ENCODE peak calls at places on chromosomes 4 and X, in four cellular contexts. T is PC-3, O is suprapubic skin, Z is uterus. U is an unnamed sample.

GRCh38 chr4:87911252-87911774 is 64.2 kb upstream of the SPP1 start:
- DNase-seq in O (no peak), T (no peak), Z (no peak), U (no peak)

GRCh38 chr4:25158817-25159216 is 1.4 kb downstream of the SEPSECS start:
- DNase-seq in Z (no peak), O (no peak), T (peak), U (no peak)

GRCh38 chrX:123803331-123803983 is 56.4 kb upstream of the XIAP start:
- DNase-seq in T (peak), Z (no peak), O (no peak), U (no peak)

GRCh38 chrX:17689971-17690409 is 47.3 kb upstream of the SCML1 start:
- DNase-seq in O (no peak), Z (peak), T (peak), U (no peak)

GRCh38 chr4:82965763-82966162 is 44.9 kb downstream of the LIN54 start:
- DNase-seq in T (no peak), O (no peak), Z (no peak), U (no peak)

GRCh38 chrX:15761564-15762191 is 23.6 kb downstream of the CA5B start:
- DNase-seq in O (no peak), Z (no peak), T (peak), U (no peak)

GRCh38 chr4:159131564-159131963 is 28.7 kb downstream of the RAPGEF2 start:
- DNase-seq in T (no peak), O (no peak), Z (no peak), U (no peak)

GRCh38 chrX:72394518-72395163 is 88.9 kb upstream of the CITED1 start:
- DNase-seq in Z (no peak), T (peak), O (no peak), U (no peak)

GRCh38 chr4:48557478-48557877 is 67.4 kb downstream of the ZAR1 start:
- DNase-seq in O (no peak), T (peak), Z (no peak), U (no peak)

GRCh38 chr4:129583868-129584267 is 487.9 kb downstream of the C4orf33 start:
- DNase-seq in O (no peak), T (no peak), Z (no peak), U (no peak)

GRCh38 chr4:101031971-101032370 is 315.4 kb downstream of the PPP3CA start:
- DNase-seq in O (no peak), Z (no peak), T (no peak), U (no peak)

GRCh38 chr4:119490335-119490734 is 138.3 kb downstream of the PDE5A start:
- DNase-seq in T (peak), Z (no peak), O (no peak), U (no peak)

GRCh38 chr4:98567611-98568010 is 90.8 kb downstream of the TSPAN5 start:
- DNase-seq in Z (no peak), T (no peak), O (no peak), U (no peak)

GRCh38 chrX:30935985-30936384 is 46.9 kb upstream of the TAB3 start:
- DNase-seq in O (no peak), T (peak), Z (no peak), U (no peak)

GRCh38 chrX:124239911-124240310 is 92.5 kb upstream of the TEX13D start:
- DNase-seq in O (no peak), Z (no peak), T (no peak), U (no peak)

GRCh38 chrX:39848243-39848642 is 249.5 kb downstream of the BCOR start:
- DNase-seq in Z (peak), T (no peak), O (no peak), U (no peak)

GRCh38 chrX:8358302-8358701 is 106.3 kb upstream of the VCX3B start:
- DNase-seq in T (no peak), O (no peak), Z (no peak), U (no peak)

GRCh38 chr4:6668391-6668790 is 25.3 kb upstream of the S100P start:
- DNase-seq in O (no peak), T (peak), Z (no peak), U (no peak)

GRCh38 chr4:52982246-52982950 is 120.3 kb downstream of the RASL11B start:
- DNase-seq in O (no peak), T (peak), Z (no peak), U (no peak)

GRCh38 chr4:140926672-140927071 is 170.5 kb upstream of the TBC1D9 start:
- DNase-seq in Z (no peak), O (no peak), T (no peak), U (no peak)

GRCh38 chr4:138892483-138893386 is 122.8 kb upstream of the NOCT start:
- DNase-seq in O (no peak), T (no peak), Z (no peak), U (no peak)

GRCh38 chrX:120823554-120823953 is 52.1 kb downstream of the CT47B1 start:
- DNase-seq in O (no peak), T (peak), Z (no peak), U (no peak)

GRCh38 chr4:30832652-30833051 is 112.5 kb downstream of the PCDH7 start:
- DNase-seq in T (no peak), Z (no peak), O (no peak), U (no peak)

GRCh38 chrX:413322-414201 is 26.9 kb upstream of the PPP2R3B start:
- DNase-seq in Z (no peak), T (no peak), O (no peak), U (no peak)

GRCh38 chr4:45155081-45155777 is 428.9 kb upstream of the GNPDA2 start:
- DNase-seq in T (peak), Z (no peak), O (no peak), U (no peak)

GRCh38 chr4:141807073-141807472 is 170.7 kb downstream of the IL15 start:
- DNase-seq in Z (no peak), T (peak), O (no peak), U (no peak)

GRCh38 chrX:41956027-41956426 is 32.7 kb upstream of the CASK start:
- DNase-seq in T (no peak), O (no peak), Z (no peak), U (no peak)

GRCh38 chr4:25535278-25535677 is 120.4 kb upstream of the SLC34A2 start:
- DNase-seq in T (no peak), Z (no peak), O (no peak), U (no peak)

GRCh38 chr4:38609614-38610013 is 54.4 kb upstream of the KLF3 start:
- DNase-seq in Z (no peak), T (peak), O (no peak), U (no peak)

GRCh38 chr4:124943938-124944337 is 231.4 kb upstream of the ANKRD50 start:
- DNase-seq in O (no peak), T (no peak), Z (no peak), U (no peak)

GRCh38 chr4:121256346-121256745 is 92.2 kb upstream of the TNIP3 start:
- DNase-seq in Z (no peak), T (peak), O (no peak), U (no peak)

GRCh38 chr4:5218376-5219069 is 167.2 kb downstream of the STK32B start:
- DNase-seq in O (no peak), T (no peak), Z (no peak), U (no peak)

GRCh38 chrX:129779747-129780146 is at the start of gene SASH3:
- DNase-seq in Z (no peak), T (no peak), O (no peak), U (no peak)

GRCh38 chrX:87517571-87518141 is at the start of gene KLHL4:
- DNase-seq in T (peak), O (no peak), Z (peak), U (peak)

GRCh38 chr4:21753084-21753760 is 195.3 kb downstream of the KCNIP4 start:
- DNase-seq in Z (no peak), O (no peak), T (peak), U (no peak)

GRCh38 chr4:174156239-174156826 is 127.1 kb downstream of the FBXO8 start:
- DNase-seq in Z (no peak), O (no peak), T (peak), U (no peak)

GRCh38 chr4:15455290-15455689 is 14.4 kb upstream of the CC2D2A start:
- DNase-seq in O (peak), T (no peak), Z (peak), U (no peak)

GRCh38 chrX:69524765-69525164 is 20.6 kb downstream of the NALF2 start:
- DNase-seq in Z (no peak), T (no peak), O (no peak), U (no peak)
- H3K27ac ChIP-seq in Z (no peak), T (no peak), O (no peak), U (no peak)

GRCh38 chrX:136185409-136186022 is 38.2 kb downstream of the FHL1 start:
- DNase-seq in O (no peak), T (peak), Z (no peak), U (no peak)

GRCh38 chrX:136182394-136182793 is 35.1 kb downstream of the FHL1 start:
- DNase-seq in Z (no peak), O (no peak), T (no peak), U (no peak)

GRCh38 chrX:136186023-136186413 is 38.7 kb downstream of the FHL1 start:
- DNase-seq in Z (no peak), T (no peak), O (no peak), U (no peak)

GRCh38 chrX:136183917-136184316 is 36.6 kb downstream of the FHL1 start:
- DNase-seq in O (no peak), Z (no peak), T (no peak), U (no peak)

DNA sequence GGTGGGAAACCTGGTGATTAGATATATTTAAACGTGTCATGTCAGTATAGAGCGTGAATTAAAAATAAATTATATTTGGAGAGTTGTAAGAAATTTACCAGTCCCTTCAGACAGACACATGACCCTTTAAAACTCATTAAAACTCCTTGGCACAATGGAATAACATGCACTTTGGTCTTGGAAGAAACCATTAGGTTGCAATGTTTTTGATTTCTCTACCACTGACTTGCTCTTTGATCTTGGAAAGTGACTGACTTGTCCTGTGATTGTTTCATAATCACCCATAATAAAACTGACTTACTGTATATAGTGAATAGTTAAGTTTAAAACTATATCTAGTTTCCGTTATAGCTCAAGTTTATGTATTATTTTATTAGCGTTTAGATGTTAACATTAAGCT is 35.8 kb downstream of the FHL1 start:
- DNase-seq in O (no peak), Z (no peak), T (no peak), U (no peak)
- H3K27ac ChIP-seq in O (no peak), Z (peak), T (no peak), U (no peak)

GRCh38 chr4:3075652-3075981 is 1.1 kb downstream of the HTT start:
- DNase-seq in T (no peak), O (no peak), Z (no peak), U (no peak)
- H3K27ac ChIP-seq in T (no peak), O (peak), Z (peak), U (peak)

DNA sequence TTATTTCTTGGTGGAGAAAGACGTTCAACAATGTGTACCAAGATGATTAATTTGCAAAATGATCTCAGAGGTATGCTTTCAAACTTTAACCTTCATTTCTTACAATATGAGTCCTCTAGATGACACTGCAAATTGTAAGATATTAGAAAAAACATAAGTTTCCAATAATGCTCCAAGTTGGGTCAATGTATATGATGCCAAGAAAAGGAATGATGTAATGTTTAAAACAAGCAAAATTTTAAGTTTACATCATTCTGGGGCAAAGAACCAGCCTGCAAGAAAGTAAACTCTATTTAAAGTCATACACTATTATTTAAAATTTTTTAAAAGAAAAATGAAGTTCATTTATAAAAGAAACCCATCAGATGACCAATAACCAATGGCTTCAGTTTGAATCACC is 56.1 kb downstream of the PRSS12 start:
- DNase-seq in Z (no peak), O (no peak), T (no peak), U (no peak)
- H3K27ac ChIP-seq in Z (no peak), O (no peak), T (no peak), U (no peak)

DNA sequence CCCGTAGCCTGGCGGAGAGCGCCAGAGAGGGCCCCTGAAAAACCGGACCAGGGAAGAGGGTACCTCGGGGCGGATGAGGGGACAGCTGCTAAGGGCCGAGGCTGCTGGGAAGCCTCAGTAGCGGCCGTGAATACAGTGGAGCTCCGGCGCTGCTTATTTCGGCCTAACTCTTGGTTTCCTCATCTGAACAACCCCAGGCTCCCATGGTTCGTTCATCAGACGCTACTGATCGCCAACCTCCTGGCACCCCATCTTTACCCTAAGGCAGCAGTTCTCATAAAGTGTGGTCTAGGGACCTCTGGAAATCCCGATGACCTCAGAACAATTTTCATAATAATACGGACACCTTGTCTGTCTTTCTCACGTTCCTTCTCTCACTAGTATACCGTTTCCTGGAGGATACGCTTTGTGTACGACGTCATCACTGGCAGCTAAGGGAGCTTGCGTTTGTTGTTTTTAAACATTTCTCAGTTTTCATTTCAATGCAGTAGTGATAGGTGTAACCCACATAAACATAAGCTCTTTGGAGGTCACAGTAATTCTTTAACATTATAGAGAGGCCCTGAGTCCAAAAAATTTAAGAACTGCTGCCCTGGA is 707 bp upstream of the RAB28 start:
- DNase-seq in Z (no peak), T (peak), O (no peak), U (no peak)
- H3K27ac ChIP-seq in Z (peak), T (no peak), O (peak), U (peak)

GRCh38 chr4:185573651-185574199 is 38.4 kb upstream of the PDLIM3 start:
- DNase-seq in T (peak), O (no peak), Z (peak), U (peak)
- H3K27ac ChIP-seq in T (peak), O (no peak), Z (peak), U (peak)

GRCh38 chr4:58265734-58266133 is 1155.5 kb upstream of the IGFBP7 start:
- DNase-seq in T (no peak), O (no peak), Z (no peak), U (no peak)
- H3K27ac ChIP-seq in T (no peak), O (no peak), Z (no peak), U (no peak)

DNA sequence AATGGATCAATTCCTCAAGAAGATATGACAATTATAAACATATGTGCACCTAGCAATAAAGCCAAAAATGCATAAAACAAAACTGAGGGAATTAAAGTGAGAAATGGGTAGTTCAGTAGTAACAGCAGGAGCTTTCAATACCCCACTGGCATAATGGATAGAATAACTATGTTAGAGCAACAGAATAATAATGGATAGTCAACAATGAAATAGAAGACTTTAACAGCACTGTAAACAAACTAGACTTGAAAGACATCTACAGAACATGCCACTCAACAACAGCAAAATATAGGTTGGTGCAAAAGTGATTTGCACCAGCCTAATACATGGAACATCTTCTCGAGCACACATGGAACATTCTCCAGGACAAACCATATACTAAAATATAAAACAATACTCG is 20.0 kb upstream of the MBNL3 start:
- DNase-seq in T (no peak), O (no peak), Z (no peak), U (no peak)
- H3K27ac ChIP-seq in T (no peak), O (no peak), Z (no peak), U (no peak)

U was measured in RWPE2.